ENCODE peak calls at places on chromosomes 11 and 22, in four cellular contexts. S is fibroblast of pulmonary artery, R is prostate gland, D is GM20000. P is an unnamed sample.

GRCh38 chr11:102792604-102793003 is 5.4 kb downstream of the MMP1 start:
- DNase-seq in S (no peak), D (no peak), R (no peak), P (no peak)

GRCh38 chr11:26777276-26777939 is 55.5 kb upstream of the SLC5A12 start:
- DNase-seq in R (no peak), D (no peak), S (no peak), P (no peak)

GRCh38 chr11:68189888-68190287 is 23.2 kb downstream of the KMT5B start:
- DNase-seq in R (no peak), D (no peak), S (no peak), P (no peak)

GRCh38 chr11:9231848-9232177 is 33.3 kb downstream of the DENND5A start:
- DNase-seq in D (peak; percentile 53), R (no peak), S (peak; percentile 67), P (peak; percentile 59)

GRCh38 chr11:115819014-115819413 is 314.8 kb upstream of the CADM1 start:
- DNase-seq in R (no peak), S (no peak), D (no peak), P (no peak)

GRCh38 chr11:70849031-70849430 is 403.3 kb downstream of the SHANK2 start:
- DNase-seq in S (no peak), R (no peak), D (no peak), P (no peak)

GRCh38 chr11:69949327-69949726 is 128.8 kb upstream of the ANO1 start:
- DNase-seq in D (no peak), S (peak; percentile 69), R (no peak), P (no peak)

GRCh38 chr22:23578306-23578705 is 1.8 kb downstream of the IGLL1 start:
- DNase-seq in S (no peak), R (no peak), D (no peak), P (no peak)

GRCh38 chr22:32801436-32802290 is at the start of gene TIMP3:
- DNase-seq in D (no peak), R (peak; percentile 74), S (peak; percentile 61), P (no peak)

GRCh38 chr11:80096736-80097135 is 655.9 kb upstream of the TENM4 start:
- DNase-seq in R (no peak), S (peak; percentile 41), D (no peak), P (no peak)

GRCh38 chr11:118998822-118999221 is 884 bp downstream of the CENATAC start:
- DNase-seq in D (no peak), R (no peak), S (peak; percentile 70), P (no peak)

GRCh38 chr11:74443071-74443864 is 24.1 kb downstream of the KCNE3 start:
- DNase-seq in R (peak; percentile 85), S (peak; percentile 41), D (no peak), P (no peak)

GRCh38 chr11:62774407-62774806 is 3.2 kb downstream of the TAF6L start:
- DNase-seq in D (no peak), R (no peak), S (no peak), P (no peak)

GRCh38 chr22:26648761-26649363 is 8.5 kb upstream of the MIAT start:
- DNase-seq in S (no peak), D (no peak), R (no peak), P (no peak)

GRCh38 chr11:10305964-10306918 is 1.4 kb downstream of the ADM start:
- DNase-seq in S (no peak), R (no peak), D (peak; percentile 46), P (peak; percentile 22)

GRCh38 chr11:17781221-17781620 is 46.6 kb downstream of the KCNC1 start:
- DNase-seq in D (no peak), S (no peak), R (no peak), P (no peak)

GRCh38 chr11:6319879-6320410 is 356 bp downstream of the CAVIN3 start:
- DNase-seq in D (peak; percentile 68), R (peak; percentile 56), S (peak; percentile 91), P (peak; percentile 41)

GRCh38 chr11:66413167-66413566 is 7.7 kb upstream of the NPAS4 start:
- DNase-seq in S (no peak), R (no peak), D (no peak), P (no peak)

GRCh38 chr11:19953909-19954308 is 206.4 kb downstream of the DBX1 start:
- DNase-seq in R (no peak), D (no peak), S (peak; percentile 79), P (no peak)

GRCh38 chr22:23289851-23290724 is 109.8 kb downstream of the BCR start:
- DNase-seq in S (peak; percentile 61), R (no peak), D (peak; percentile 76), P (peak; percentile 81)

GRCh38 chr11:125374398-125374797 is 121.7 kb downstream of the FEZ1 start:
- DNase-seq in R (no peak), S (no peak), D (no peak), P (no peak)

GRCh38 chr22:19707347-19708322 is 6.7 kb upstream of the SEPTIN5 start:
- DNase-seq in D (no peak), R (no peak), S (no peak), P (peak; percentile 14)

GRCh38 chr11:94169930-94170329 is 41.3 kb downstream of the PANX1 start:
- DNase-seq in R (no peak), S (no peak), D (no peak), P (no peak)

GRCh38 chr11:33713162-33713913 is 12.7 kb upstream of the C11orf91 start:
- DNase-seq in D (no peak), R (no peak), S (no peak), P (no peak)

GRCh38 chr22:30445438-30445936 is 19.9 kb downstream of the MTFP1 start:
- DNase-seq in D (no peak), S (no peak), R (no peak), P (no peak)
- TF ChIP-seq CTCF in D (no peak), S (no peak), R (no peak), P (no peak)

GRCh38 chr22:44067033-44067432 is 42.9 kb downstream of the PARVB start:
- DNase-seq in S (no peak), R (no peak), D (no peak), P (no peak)
- TF ChIP-seq CTCF in S (no peak), R (no peak), D (no peak), P (no peak)

GRCh38 chr22:39654959-39655579 is 84.5 kb downstream of the CACNA1I start:
- DNase-seq in D (no peak), S (no peak), R (no peak), P (no peak)
- TF ChIP-seq CTCF in D (no peak), S (peak; percentile 14), R (no peak), P (no peak)

DNA sequence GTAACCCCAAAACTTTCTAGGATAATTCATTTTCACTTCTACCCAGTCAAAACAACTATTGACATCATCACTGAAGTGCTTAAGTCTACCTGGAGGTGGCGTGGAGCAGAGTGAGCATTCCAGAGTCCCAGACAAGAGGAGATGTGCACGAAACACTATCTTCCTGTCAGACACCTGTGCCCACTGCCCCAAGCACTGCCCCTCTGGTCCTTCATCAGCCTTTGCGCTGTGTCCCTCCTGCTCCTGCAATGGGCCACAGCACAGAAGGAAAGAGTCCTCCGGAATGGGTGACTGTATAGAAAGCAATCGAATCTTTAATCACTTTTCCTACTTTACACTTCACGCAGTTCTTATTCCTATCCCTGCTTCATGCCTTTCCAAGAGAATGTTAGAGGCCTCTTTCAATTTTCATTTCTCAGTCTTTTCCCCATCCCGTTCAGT is 512 bp upstream of the GRIA4 start:
- DNase-seq in S (peak; percentile 18), D (peak; percentile 31), R (no peak), P (peak; percentile 22)
- TF ChIP-seq CTCF in S (peak; percentile 52), D (peak; percentile 4), R (no peak), P (peak; percentile 13)

P was measured in GM10248.